ENCODE peak calls at places on chromosomes 13 and 19, in five cellular contexts. One of them, this sample, is unnamed.

GRCh38 chr13:29936051-29936813 is 85.8 kb upstream of the UBL3 start:
- DNase-seq in breast epithelium: no peak
- DNase-seq in SK-N-MC: no peak
- DNase-seq in esophagus muscularis mucosa: no peak
- DNase-seq in transverse colon: no peak
- DNase-seq in this sample: peak

GRCh38 chr13:110263906-110264305 is 43.1 kb downstream of the COL4A1 start:
- DNase-seq in breast epithelium: no peak
- DNase-seq in SK-N-MC: no peak
- DNase-seq in esophagus muscularis mucosa: peak
- DNase-seq in transverse colon: no peak
- DNase-seq in this sample: no peak

GRCh38 chr13:58343081-58343480 is 711.5 kb downstream of the PCDH17 start:
- DNase-seq in esophagus muscularis mucosa: no peak
- DNase-seq in breast epithelium: no peak
- DNase-seq in SK-N-MC: no peak
- DNase-seq in transverse colon: no peak
- DNase-seq in this sample: no peak

GRCh38 chr13:40581277-40581579 is 85.2 kb downstream of the FOXO1 start:
- DNase-seq in breast epithelium: no peak
- DNase-seq in transverse colon: no peak
- DNase-seq in esophagus muscularis mucosa: no peak
- DNase-seq in SK-N-MC: no peak
- DNase-seq in this sample: no peak

GRCh38 chr19:41774515-41774980 is 19.2 kb downstream of the CEACAM6 start:
- DNase-seq in transverse colon: peak
- DNase-seq in esophagus muscularis mucosa: no peak
- DNase-seq in SK-N-MC: no peak
- DNase-seq in breast epithelium: peak
- DNase-seq in this sample: no peak

GRCh38 chr13:99923877-99924582 is 47.5 kb downstream of the ZIC5 start:
- DNase-seq in breast epithelium: no peak
- DNase-seq in transverse colon: no peak
- DNase-seq in esophagus muscularis mucosa: no peak
- DNase-seq in SK-N-MC: no peak
- DNase-seq in this sample: no peak

GRCh38 chr13:100196380-100196779 is 107.5 kb downstream of the PCCA start:
- DNase-seq in breast epithelium: no peak
- DNase-seq in transverse colon: no peak
- DNase-seq in SK-N-MC: no peak
- DNase-seq in esophagus muscularis mucosa: no peak
- DNase-seq in this sample: no peak

GRCh38 chr13:104641309-104641708 is 1575.1 kb upstream of the SLC10A2 start:
- DNase-seq in SK-N-MC: no peak
- DNase-seq in transverse colon: no peak
- DNase-seq in esophagus muscularis mucosa: no peak
- DNase-seq in breast epithelium: no peak
- DNase-seq in this sample: no peak

GRCh38 chr19:1259206-1259872 is 9.8 kb upstream of the CIRBP start:
- DNase-seq in SK-N-MC: no peak
- DNase-seq in transverse colon: peak
- DNase-seq in esophagus muscularis mucosa: no peak
- DNase-seq in breast epithelium: no peak
- DNase-seq in this sample: peak

GRCh38 chr19:920051-920857 is 3.1 kb downstream of the KISS1R start:
- DNase-seq in transverse colon: no peak
- DNase-seq in breast epithelium: no peak
- DNase-seq in SK-N-MC: no peak
- DNase-seq in esophagus muscularis mucosa: no peak
- DNase-seq in this sample: peak

GRCh38 chr13:46184277-46184699 is 2.3 kb upstream of the LCP1 start:
- DNase-seq in transverse colon: peak
- DNase-seq in breast epithelium: no peak
- DNase-seq in esophagus muscularis mucosa: no peak
- DNase-seq in SK-N-MC: no peak
- DNase-seq in this sample: peak

GRCh38 chr13:112129557-112129956 is 62.6 kb downstream of the SOX1 start:
- DNase-seq in transverse colon: no peak
- DNase-seq in esophagus muscularis mucosa: no peak
- DNase-seq in breast epithelium: no peak
- DNase-seq in SK-N-MC: no peak
- DNase-seq in this sample: peak

GRCh38 chr13:65943711-65944110 is 1286.4 kb downstream of the PCDH9 start:
- DNase-seq in breast epithelium: no peak
- DNase-seq in esophagus muscularis mucosa: no peak
- DNase-seq in SK-N-MC: no peak
- DNase-seq in transverse colon: no peak
- DNase-seq in this sample: no peak

GRCh38 chr13:74036373-74036772 is 97.8 kb downstream of the KLF12 start:
- DNase-seq in breast epithelium: peak
- DNase-seq in transverse colon: no peak
- DNase-seq in esophagus muscularis mucosa: no peak
- DNase-seq in SK-N-MC: no peak
- DNase-seq in this sample: no peak

GRCh38 chr13:48504606-48505369 is 28.1 kb downstream of the RCBTB2 start:
- DNase-seq in esophagus muscularis mucosa: no peak
- DNase-seq in breast epithelium: no peak
- DNase-seq in transverse colon: no peak
- DNase-seq in SK-N-MC: no peak
- DNase-seq in this sample: no peak

GRCh38 chr13:107209811-107210210 is 641.9 kb upstream of the ARGLU1 start:
- DNase-seq in transverse colon: no peak
- DNase-seq in SK-N-MC: no peak
- DNase-seq in esophagus muscularis mucosa: no peak
- DNase-seq in breast epithelium: no peak
- DNase-seq in this sample: no peak

GRCh38 chr19:43841990-43842389 is 14.9 kb downstream of the ZNF283 start:
- DNase-seq in esophagus muscularis mucosa: no peak
- DNase-seq in breast epithelium: no peak
- DNase-seq in SK-N-MC: no peak
- DNase-seq in transverse colon: no peak
- DNase-seq in this sample: no peak

GRCh38 chr13:24502567-24503375 is 9.8 kb downstream of the PARP4 start:
- DNase-seq in SK-N-MC: no peak
- DNase-seq in transverse colon: peak
- DNase-seq in breast epithelium: peak
- DNase-seq in esophagus muscularis mucosa: no peak
- DNase-seq in this sample: no peak

GRCh38 chr13:58843567-58843966 is 1212.0 kb downstream of the PCDH17 start:
- DNase-seq in SK-N-MC: no peak
- DNase-seq in transverse colon: no peak
- DNase-seq in esophagus muscularis mucosa: no peak
- DNase-seq in breast epithelium: no peak
- DNase-seq in this sample: no peak

GRCh38 chr19:23118400-23118799 is 1.6 kb downstream of the ZNF730 start:
- DNase-seq in esophagus muscularis mucosa: no peak
- DNase-seq in breast epithelium: no peak
- DNase-seq in SK-N-MC: no peak
- DNase-seq in transverse colon: no peak
- DNase-seq in this sample: no peak

GRCh38 chr19:18013621-18014111 is 5.7 kb downstream of the ARRDC2 start:
- DNase-seq in transverse colon: no peak
- DNase-seq in esophagus muscularis mucosa: no peak
- DNase-seq in SK-N-MC: no peak
- DNase-seq in breast epithelium: peak
- DNase-seq in this sample: no peak

GRCh38 chr13:107124129-107124718 is 556.3 kb upstream of the ARGLU1 start:
- DNase-seq in transverse colon: no peak
- DNase-seq in esophagus muscularis mucosa: no peak
- DNase-seq in breast epithelium: no peak
- DNase-seq in SK-N-MC: no peak
- DNase-seq in this sample: no peak

DNA sequence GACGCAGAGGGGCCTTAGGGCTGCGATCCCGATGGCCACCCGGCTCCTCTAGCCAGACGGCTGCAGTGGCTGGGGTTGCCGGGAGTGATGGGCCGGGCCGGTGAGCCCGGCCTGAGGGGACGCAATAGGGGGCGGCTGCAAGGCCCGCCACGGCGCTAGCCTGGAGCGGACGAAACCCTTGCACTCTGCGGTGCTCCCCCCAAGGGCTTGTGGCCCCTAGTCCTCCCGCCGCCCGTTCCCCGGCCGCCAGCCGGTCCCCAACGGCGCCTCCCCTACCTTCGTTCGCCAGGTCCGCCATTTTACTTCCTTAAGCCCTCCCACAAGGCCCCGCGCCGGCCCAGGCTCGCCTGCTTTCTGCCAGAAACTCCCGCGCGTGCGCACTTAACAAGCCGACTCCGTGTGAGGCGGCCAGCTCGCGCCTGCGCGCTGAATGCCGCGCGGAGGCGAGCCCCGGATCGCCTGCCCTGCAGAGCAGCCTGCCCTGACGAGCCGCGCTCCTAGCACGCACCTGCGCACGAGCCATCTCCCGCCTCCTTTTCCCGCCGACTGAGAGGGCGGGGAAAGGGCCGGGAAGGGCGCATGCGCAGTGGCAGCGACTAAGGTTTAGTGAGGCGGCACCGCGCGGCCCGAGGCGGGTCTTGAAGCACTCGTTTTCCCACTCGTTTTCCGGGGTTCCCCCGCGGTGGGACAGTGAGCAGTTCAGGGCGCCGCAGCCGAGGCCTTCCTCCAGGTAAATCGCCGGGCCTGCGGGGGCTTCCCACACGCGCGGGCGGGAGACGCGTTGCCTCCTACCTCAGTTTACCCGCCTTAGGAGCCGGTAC is at the start of gene RANBP3:
- DNase-seq in breast epithelium: peak
- DNase-seq in esophagus muscularis mucosa: peak
- DNase-seq in transverse colon: peak
- DNase-seq in SK-N-MC: peak
- DNase-seq in this sample: peak
- TF ChIP-seq POLR2AphosphoS5 in breast epithelium: peak
- TF ChIP-seq POLR2AphosphoS5 in esophagus muscularis mucosa: peak
- TF ChIP-seq POLR2AphosphoS5 in transverse colon: peak
- TF ChIP-seq POLR2AphosphoS5 in SK-N-MC: peak
- TF ChIP-seq POLR2AphosphoS5 in this sample: peak

GRCh38 chr13:113852536-113853517 is 11.0 kb downstream of the GAS6 start:
- DNase-seq in breast epithelium: peak
- DNase-seq in SK-N-MC: no peak
- DNase-seq in transverse colon: no peak
- DNase-seq in esophagus muscularis mucosa: no peak
- DNase-seq in this sample: peak
- H3K4me3 ChIP-seq in breast epithelium: no peak
- H3K4me3 ChIP-seq in SK-N-MC: no peak
- H3K4me3 ChIP-seq in transverse colon: no peak
- H3K4me3 ChIP-seq in esophagus muscularis mucosa: no peak
- H3K4me3 ChIP-seq in this sample: no peak

DNA sequence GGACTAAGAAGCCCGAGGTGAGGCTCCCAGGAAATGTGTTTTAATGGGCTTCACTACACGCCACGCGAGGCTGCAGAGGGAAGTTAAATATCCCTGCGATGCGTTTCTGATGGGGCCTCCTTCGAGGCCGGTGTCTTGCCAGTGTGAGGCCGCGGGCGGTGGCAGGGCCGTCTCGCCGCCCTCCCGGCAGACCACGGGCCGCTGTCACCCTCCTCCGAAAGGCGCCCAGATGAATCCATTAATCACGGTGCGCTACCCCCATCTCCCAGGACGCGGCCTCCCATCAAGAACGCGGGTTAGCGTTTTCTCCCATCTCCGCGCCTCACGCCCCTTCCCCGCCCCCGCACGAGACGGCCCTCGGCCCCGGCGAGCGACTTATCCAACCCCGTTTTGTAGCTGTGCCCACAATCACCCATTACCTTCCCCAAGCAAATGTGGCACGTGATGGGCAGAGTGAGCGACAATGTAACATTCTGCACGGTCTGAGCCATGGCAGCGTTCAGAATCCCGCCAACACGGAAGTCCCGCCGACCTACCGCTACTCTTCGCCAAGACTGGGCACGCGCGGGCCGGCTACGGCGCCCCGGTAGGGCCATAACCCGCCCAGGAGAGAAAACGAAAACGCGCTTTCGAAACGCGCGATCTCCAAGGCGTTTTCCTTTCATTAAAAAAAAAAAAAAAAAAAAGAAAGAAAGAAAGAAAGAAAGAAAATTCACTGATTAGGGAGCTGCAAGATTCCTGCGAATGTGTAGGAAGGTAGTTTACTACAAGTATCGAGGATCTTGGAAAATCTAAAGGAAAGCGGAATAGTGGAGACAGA is at the start of gene OBI1:
- DNase-seq in SK-N-MC: peak
- DNase-seq in transverse colon: peak
- DNase-seq in esophagus muscularis mucosa: peak
- DNase-seq in breast epithelium: peak
- DNase-seq in this sample: peak
- TF ChIP-seq POLR2AphosphoS5 in SK-N-MC: peak
- TF ChIP-seq POLR2AphosphoS5 in transverse colon: peak
- TF ChIP-seq POLR2AphosphoS5 in esophagus muscularis mucosa: peak
- TF ChIP-seq POLR2AphosphoS5 in breast epithelium: peak
- TF ChIP-seq POLR2AphosphoS5 in this sample: peak

GRCh38 chr19:7914099-7914498 is 531 bp upstream of the TGFBR3L start:
- DNase-seq in SK-N-MC: no peak
- DNase-seq in esophagus muscularis mucosa: no peak
- DNase-seq in breast epithelium: no peak
- DNase-seq in transverse colon: peak
- DNase-seq in this sample: no peak

GRCh38 chr19:7912144-7912696 is 2.4 kb upstream of the TGFBR3L start:
- DNase-seq in SK-N-MC: no peak
- DNase-seq in transverse colon: no peak
- DNase-seq in esophagus muscularis mucosa: no peak
- DNase-seq in breast epithelium: no peak
- DNase-seq in this sample: peak

GRCh38 chr19:7913652-7914051 is 978 bp upstream of the TGFBR3L start:
- DNase-seq in esophagus muscularis mucosa: no peak
- DNase-seq in transverse colon: no peak
- DNase-seq in breast epithelium: no peak
- DNase-seq in SK-N-MC: no peak
- DNase-seq in this sample: no peak

GRCh38 chr19:7911509-7912143 is 3.0 kb upstream of the TGFBR3L start:
- DNase-seq in transverse colon: no peak
- DNase-seq in breast epithelium: no peak
- DNase-seq in SK-N-MC: no peak
- DNase-seq in esophagus muscularis mucosa: no peak
- DNase-seq in this sample: peak

DNA sequence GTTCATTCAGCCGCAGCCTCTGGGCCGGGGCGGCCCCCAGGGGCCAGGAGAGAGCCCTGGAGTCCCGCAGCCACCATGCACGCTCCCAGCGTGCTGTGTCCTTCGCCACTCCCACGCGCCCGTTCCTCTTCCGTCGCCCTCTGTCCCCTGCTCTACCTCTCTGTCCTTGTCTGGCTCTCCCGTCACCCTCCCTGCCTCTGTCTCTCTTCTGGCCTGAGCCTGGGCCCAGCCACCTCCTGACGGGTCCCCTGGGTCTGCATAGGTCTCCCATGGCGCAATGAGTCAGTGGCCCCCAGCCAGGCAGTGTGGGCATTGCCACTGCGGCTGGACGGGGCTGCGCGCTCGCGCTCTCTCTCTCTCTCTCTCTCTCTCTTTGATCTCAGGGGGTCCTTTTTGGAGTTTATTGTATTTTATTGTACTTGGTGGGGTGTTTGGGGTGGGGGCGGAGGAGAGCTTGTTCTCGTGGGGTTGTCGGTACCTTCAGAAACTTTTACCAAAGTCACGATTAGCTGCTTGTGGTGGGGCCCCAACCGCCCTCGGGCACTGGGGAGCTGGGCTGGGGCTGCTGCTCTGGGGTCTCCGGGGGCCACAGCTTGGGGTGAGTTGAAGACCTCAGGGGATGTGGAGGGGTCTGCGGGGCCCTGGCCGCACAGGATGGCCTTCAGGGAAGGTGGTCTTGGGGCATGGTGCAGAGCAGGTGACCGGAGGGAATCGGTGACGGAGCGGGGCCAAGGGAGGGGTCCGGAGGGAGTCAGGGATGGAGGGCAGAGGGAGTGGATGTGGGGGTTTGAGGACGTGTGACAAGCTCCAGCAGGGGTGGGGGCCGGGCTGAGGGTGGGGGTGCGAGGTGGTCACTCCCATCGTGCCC is 1.7 kb upstream of the TGFBR3L start:
- DNase-seq in esophagus muscularis mucosa: no peak
- DNase-seq in SK-N-MC: no peak
- DNase-seq in transverse colon: no peak
- DNase-seq in breast epithelium: no peak
- DNase-seq in this sample: peak
- H3K4me3 ChIP-seq in esophagus muscularis mucosa: no peak
- H3K4me3 ChIP-seq in SK-N-MC: no peak
- H3K4me3 ChIP-seq in transverse colon: no peak
- H3K4me3 ChIP-seq in breast epithelium: no peak
- H3K4me3 ChIP-seq in this sample: no peak

This sample was measured in spleen.